ENCODE peak calls at places on chromosomes 5 and 9, in ten cellular contexts. H is prostate gland, K is pancreas, V is keratinocyte, E is A549, Q is AG10803, S is endodermal cell, D is mammary epithelial cell, J is heart right ventricle, N is cardiac fibroblast. Z is an unnamed sample.

GRCh38 chr9:124812401-124813016 is 35.6 kb downstream of the OLFML2A start:
- DNase-seq in S (peak), K (no peak), E (peak), N (peak), H (no peak), D (peak), J (no peak), V (no peak), Q (peak), Z (peak)

GRCh38 chr5:51678335-51678734 is 295.1 kb downstream of the ISL1 start:
- DNase-seq in K (no peak), E (no peak), Q (no peak), S (no peak), D (no peak), N (no peak), J (no peak), H (no peak), V (no peak), Z (no peak)

GRCh38 chr5:87541033-87541432 is 128.3 kb upstream of the CCNH start:
- DNase-seq in D (peak), K (no peak), S (peak), V (no peak), Q (peak), E (peak), N (peak), J (peak), H (peak), Z (peak)

GRCh38 chr9:93683331-93684134 is 107.1 kb downstream of the PHF2 start:
- DNase-seq in E (no peak), H (peak), J (no peak), N (no peak), S (peak), V (no peak), Q (no peak), D (no peak), K (peak), Z (no peak)

GRCh38 chr9:97803167-97804058 is 49.6 kb upstream of the FOXE1 start:
- DNase-seq in D (peak), S (peak), Q (peak), K (peak), N (peak), V (no peak), J (peak), E (peak), H (peak), Z (peak)

GRCh38 chr9:131728961-131729360 is 10.9 kb downstream of the RAPGEF1 start:
- DNase-seq in H (no peak), D (no peak), S (no peak), N (no peak), Q (no peak), V (no peak), E (no peak), J (no peak), K (no peak), Z (no peak)

GRCh38 chr9:126150411-126151030 is 176.1 kb upstream of the MVB12B start:
- DNase-seq in E (no peak), J (no peak), S (no peak), D (no peak), V (no peak), Q (no peak), H (no peak), N (no peak), K (no peak), Z (no peak)

GRCh38 chr5:172943906-172944305 is 15.3 kb upstream of the RPL26L1 start:
- DNase-seq in S (no peak), H (no peak), Q (no peak), N (peak), D (no peak), V (no peak), K (no peak), J (no peak), E (no peak), Z (no peak)

GRCh38 chr5:7878381-7878873 is 9.5 kb downstream of the MTRR start:
- DNase-seq in N (peak), V (no peak), K (no peak), Q (peak), E (peak), H (no peak), J (no peak), S (no peak), D (peak), Z (peak)

GRCh38 chr9:602716-603115 is 238.8 kb upstream of the DMRT1 start:
- DNase-seq in E (no peak), H (no peak), J (no peak), N (no peak), Q (no peak), S (no peak), D (no peak), V (no peak), K (no peak), Z (no peak)

GRCh38 chr5:102798103-102798502 is 43.0 kb downstream of the PAM start:
- DNase-seq in S (no peak), V (no peak), E (no peak), D (no peak), J (no peak), K (no peak), H (no peak), N (no peak), Q (no peak), Z (no peak)

GRCh38 chr5:138725153-138725884 is 27.9 kb upstream of the CTNNA1 start:
- DNase-seq in H (peak), V (peak), S (peak), N (peak), J (peak), D (peak), K (no peak), Q (peak), E (peak), Z (peak)

GRCh38 chr9:73116030-73116429 is 35.6 kb upstream of the ANXA1 start:
- DNase-seq in S (no peak), K (no peak), Q (peak), V (no peak), J (no peak), N (peak), E (no peak), D (peak), H (no peak), Z (peak)

GRCh38 chr5:127275641-127276193 is 14.9 kb upstream of the MEGF10 start:
- DNase-seq in K (no peak), S (no peak), H (no peak), D (no peak), E (no peak), N (no peak), Q (no peak), J (no peak), V (no peak), Z (no peak)

GRCh38 chr9:28093141-28093540 is 519.9 kb upstream of the C9orf72 start:
- DNase-seq in H (no peak), V (no peak), K (no peak), N (no peak), E (no peak), J (no peak), S (peak), Q (no peak), D (no peak), Z (no peak)

GRCh38 chr9:129038109-129038852 is 1.9 kb downstream of the MIGA2 start:
- DNase-seq in N (peak), H (no peak), J (peak), K (peak), V (no peak), S (no peak), E (no peak), Q (no peak), D (no peak), Z (no peak)

GRCh38 chr5:474826-475661 is 32.1 kb downstream of the EXOC3 start:
- DNase-seq in E (peak), J (peak), N (no peak), D (peak), K (peak), S (peak), H (no peak), V (no peak), Q (peak), Z (no peak)

GRCh38 chr9:128412120-128412790 is 8.4 kb upstream of the CERCAM start:
- DNase-seq in D (no peak), H (peak), Q (no peak), J (peak), N (peak), E (peak), V (no peak), S (peak), K (peak), Z (peak)

GRCh38 chr9:35741740-35742139 is 7.3 kb downstream of the GBA2 start:
- DNase-seq in N (no peak), V (no peak), S (no peak), K (no peak), D (no peak), E (no peak), Q (no peak), H (no peak), J (no peak), Z (no peak)

GRCh38 chr5:72517961-72518690 is 10.9 kb upstream of the ZNF366 start:
- DNase-seq in V (no peak), E (no peak), S (no peak), J (peak), D (no peak), K (no peak), Q (peak), N (peak), H (no peak), Z (no peak)

GRCh38 chr9:121172726-121173487 is 28.8 kb downstream of the RAB14 start:
- DNase-seq in V (no peak), H (no peak), Q (no peak), N (no peak), K (no peak), S (no peak), E (no peak), D (no peak), J (no peak), Z (peak)

GRCh38 chr5:133824661-133825254 is 143.7 kb downstream of the C5orf15 start:
- DNase-seq in J (no peak), D (peak), K (no peak), S (no peak), V (no peak), H (no peak), N (no peak), E (no peak), Q (no peak), Z (no peak)

GRCh38 chr5:135324897-135325650 is 74.0 kb downstream of the MACROH2A1 start:
- DNase-seq in N (no peak), E (no peak), H (peak), J (no peak), S (no peak), V (no peak), Q (no peak), D (peak), K (no peak), Z (peak)

GRCh38 chr9:134365115-134365596 is 38.9 kb downstream of the RXRA start:
- DNase-seq in S (no peak), J (no peak), V (no peak), N (no peak), K (no peak), E (no peak), Q (no peak), D (no peak), H (no peak), Z (no peak)

GRCh38 chr5:170273968-170274710 is 23.4 kb downstream of the LCP2 start:
- DNase-seq in J (no peak), K (no peak), D (peak), Q (no peak), N (peak), V (no peak), H (peak), E (peak), S (peak), Z (peak)

GRCh38 chr5:1725641-1726468 is 73.8 kb downstream of the MRPL36 start:
- DNase-seq in S (peak), Q (no peak), H (peak), D (no peak), J (no peak), K (no peak), N (no peak), V (no peak), E (no peak), Z (no peak)

GRCh38 chr5:96968614-96969013 is 32.7 kb downstream of the LNPEP start:
- DNase-seq in J (no peak), V (no peak), S (no peak), K (no peak), Q (no peak), D (no peak), H (no peak), N (no peak), E (no peak), Z (no peak)

GRCh38 chr5:135578685-135579341 is at the start of gene CXCL14:
- DNase-seq in J (peak), N (peak), E (no peak), D (peak), H (peak), V (no peak), S (peak), K (no peak), Q (peak), Z (peak)

GRCh38 chr9:37998881-37999311 is 70.1 kb downstream of the SHB start:
- DNase-seq in Q (no peak), K (peak), H (no peak), N (peak), J (no peak), D (peak), E (no peak), V (no peak), S (no peak), Z (peak)

GRCh38 chr5:73152411-73153388 is 20.3 kb upstream of the TMEM174 start:
- DNase-seq in K (no peak), J (no peak), E (no peak), Q (no peak), H (no peak), D (no peak), V (no peak), S (peak), N (no peak), Z (peak)

GRCh38 chr5:141650851-141651727 is at the start of gene FCHSD1:
- DNase-seq in Q (peak), V (no peak), H (peak), E (peak), D (peak), J (peak), S (peak), K (peak), N (peak), Z (peak)

GRCh38 chr9:85392270-85392669 is 349.5 kb downstream of the AGTPBP1 start:
- DNase-seq in H (no peak), K (no peak), V (no peak), Q (no peak), N (no peak), E (no peak), D (no peak), S (no peak), J (no peak), Z (no peak)

DNA sequence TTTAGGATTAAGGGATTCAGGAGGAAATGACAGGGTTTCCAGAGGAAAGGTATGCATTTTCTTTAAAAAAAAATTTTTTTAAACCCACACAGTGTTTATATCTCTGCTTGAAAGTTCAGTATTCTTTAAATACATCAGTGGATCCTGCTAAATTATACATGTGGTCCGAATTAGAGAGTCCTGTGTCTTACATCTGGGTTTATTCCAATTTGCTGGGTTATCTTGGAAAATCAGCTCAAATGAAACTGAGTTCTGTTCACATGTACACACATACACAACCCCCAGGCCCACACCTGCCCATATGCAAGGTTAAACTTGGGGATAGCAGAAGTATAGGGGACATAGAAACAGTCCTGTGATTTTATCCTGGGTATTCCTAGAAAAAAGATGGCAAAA is 493.7 kb downstream of the ZNF608 start:
- DNase-seq in V (no peak), Q (no peak), S (no peak), D (no peak), H (no peak), E (no peak), J (no peak), K (no peak), N (no peak), Z (no peak)
- H3K4me3 ChIP-seq in V (no peak), Q (no peak), S (no peak), D (no peak), H (no peak), E (no peak), J (no peak), K (no peak), N (no peak), Z (no peak)

GRCh38 chr5:92308679-92309078 is 925.6 kb upstream of the ARRDC3 start:
- DNase-seq in D (no peak), V (no peak), J (no peak), N (no peak), H (no peak), K (no peak), S (no peak), Q (no peak), E (peak), Z (no peak)

GRCh38 chr5:92309336-92309991 is 926.3 kb upstream of the ARRDC3 start:
- DNase-seq in K (no peak), S (no peak), N (peak), H (no peak), J (no peak), D (peak), Q (peak), E (peak), V (no peak), Z (peak)

GRCh38 chr5:92313385-92313784 is 930.3 kb upstream of the ARRDC3 start:
- DNase-seq in E (no peak), S (no peak), H (no peak), Q (no peak), V (no peak), J (no peak), N (no peak), D (no peak), K (no peak), Z (no peak)
- TF ChIP-seq CTCF in E (no peak), S (peak), H (no peak), Q (no peak), V (no peak), J (no peak), N (no peak), D (no peak), K (no peak), Z (no peak)

GRCh38 chr9:95494416-95495371 is 22.1 kb downstream of the PTCH1 start:
- DNase-seq in D (no peak), Q (no peak), N (no peak), V (no peak), K (no peak), J (no peak), H (peak), S (peak), E (no peak), Z (no peak)
- H3K4me3 ChIP-seq in D (no peak), Q (no peak), N (no peak), V (no peak), K (no peak), J (no peak), H (no peak), S (no peak), E (no peak), Z (no peak)

GRCh38 chr5:38556599-38557308 is at the start of gene LIFR:
- DNase-seq in J (peak), E (peak), S (peak), Q (peak), N (peak), H (peak), K (peak), V (no peak), D (peak), Z (peak)
- TF ChIP-seq CTCF in J (no peak), E (no peak), S (peak), Q (no peak), N (no peak), H (no peak), K (no peak), V (no peak), D (no peak), Z (no peak)

GRCh38 chr5:177601577-177602457 is 1.9 kb downstream of the B4GALT7 start:
- DNase-seq in Q (no peak), E (peak), H (no peak), D (no peak), V (no peak), J (no peak), S (no peak), K (no peak), N (no peak), Z (no peak)
- H3K4me3 ChIP-seq in Q (no peak), E (no peak), H (no peak), D (no peak), V (peak), J (no peak), S (no peak), K (no peak), N (no peak), Z (no peak)

GRCh38 chr5:140401362-140402257 is at the start of gene ANKHD1:
- DNase-seq in E (peak), K (peak), H (peak), N (peak), D (peak), J (peak), V (peak), Q (peak), S (peak), Z (peak)
- TF ChIP-seq CTCF in E (no peak), K (no peak), H (peak), N (no peak), D (no peak), J (no peak), V (no peak), Q (no peak), S (no peak), Z (no peak)

DNA sequence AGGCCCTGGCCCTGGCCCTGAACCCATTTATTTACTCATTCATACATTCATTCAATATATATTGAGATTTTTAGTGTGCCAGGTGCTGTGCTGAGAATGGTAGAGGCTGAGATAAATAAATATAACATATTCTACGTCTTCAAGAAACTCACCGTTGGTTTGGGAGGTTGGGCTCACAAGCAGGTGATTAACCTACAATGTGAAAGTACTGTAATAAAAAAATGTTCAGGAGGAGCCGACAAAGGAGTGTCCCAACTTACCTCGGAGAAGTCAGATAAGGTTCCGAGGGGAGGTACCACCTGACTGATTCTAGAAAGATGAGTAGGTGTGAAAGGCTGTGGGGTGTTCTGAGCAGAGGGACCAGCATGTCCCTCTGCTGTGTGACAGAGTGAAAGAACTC is 479.6 kb upstream of the KLF4 start:
- DNase-seq in H (no peak), V (no peak), Q (no peak), N (no peak), E (no peak), K (no peak), J (no peak), S (no peak), D (no peak), Z (no peak)
- H3K4me3 ChIP-seq in H (no peak), V (no peak), Q (no peak), N (no peak), E (no peak), K (no peak), J (no peak), S (no peak), D (no peak), Z (no peak)

DNA sequence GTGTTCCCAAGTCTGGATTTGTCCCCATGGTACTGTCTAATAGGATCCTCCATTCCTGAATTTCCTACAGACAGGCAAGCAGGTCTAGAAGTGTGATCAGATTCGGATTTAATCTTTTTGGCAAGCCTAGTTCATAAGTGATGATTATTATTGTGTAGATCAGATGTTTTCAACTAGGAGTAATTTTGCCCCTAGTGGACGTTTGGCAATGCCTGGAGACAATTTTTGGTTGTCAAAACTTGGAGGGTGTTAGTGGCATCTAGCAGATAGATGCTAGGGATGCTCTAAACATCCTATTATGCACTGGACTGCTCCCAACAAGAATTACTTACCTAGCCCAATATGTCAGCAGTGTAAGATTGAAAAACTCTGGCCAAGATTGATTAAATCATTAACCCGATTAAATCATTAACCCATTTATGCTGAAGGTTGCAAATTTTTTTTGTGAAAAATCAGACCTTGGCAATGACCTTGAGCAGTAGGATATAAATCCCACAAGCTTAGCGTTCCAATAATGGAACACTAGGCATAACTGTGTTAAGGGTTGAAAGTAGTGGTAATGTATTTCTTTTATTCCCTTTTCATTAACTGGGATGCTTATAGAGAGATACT is 28.2 kb downstream of the TCERG1 start:
- DNase-seq in D (no peak), K (no peak), Q (no peak), V (no peak), N (peak), E (no peak), H (no peak), S (no peak), J (no peak), Z (no peak)
- TF ChIP-seq CTCF in D (peak), K (no peak), Q (peak), V (peak), N (peak), E (no peak), H (no peak), S (peak), J (no peak), Z (no peak)

GRCh38 chr5:154819546-154819945 is 30.9 kb downstream of the FAXDC2 start:
- DNase-seq in H (no peak), N (no peak), Q (no peak), E (no peak), K (no peak), D (no peak), V (no peak), S (no peak), J (no peak), Z (no peak)
- H3K4me3 ChIP-seq in H (no peak), N (no peak), Q (no peak), E (no peak), K (no peak), D (no peak), V (no peak), S (no peak), J (no peak), Z (no peak)

Z was measured in epithelial cell of esophagus.